ENCODE peak calls at places on chromosomes 16 and 17, in five cellular contexts. W, V, K, G and J are unnamed samples.

GRCh38 chr17:77287432-77288068 is 146.8 kb downstream of the SEC14L1 start:
- DNase-seq in V (no peak), G (peak; percentile 69), W (peak; percentile 83), K (no peak), J (no peak)

GRCh38 chr16:11347831-11348230 is 2.6 kb downstream of the RMI2 start:
- DNase-seq in G (no peak), W (no peak), V (no peak), K (no peak), J (no peak)

GRCh38 chr16:88454315-88455057 is 1.4 kb downstream of the ZFPM1 start:
- DNase-seq in G (peak; percentile 56), K (no peak), V (peak; percentile 49), W (peak; percentile 56), J (no peak)

GRCh38 chr17:46772879-46773620 is 45.4 kb downstream of the WNT3 start:
- DNase-seq in W (no peak), G (no peak), V (no peak), K (no peak), J (no peak)

GRCh38 chr16:62283-62682 is 8.7 kb downstream of the SNRNP25 start:
- DNase-seq in V (no peak), G (no peak), W (no peak), K (no peak), J (no peak)

GRCh38 chr16:75025766-75026165 is 26.9 kb downstream of the ZNRF1 start:
- DNase-seq in K (no peak), G (no peak), V (no peak), W (no peak), J (no peak)

GRCh38 chr17:41618341-41619161 is 5.8 kb downstream of the KRT17 start:
- DNase-seq in G (no peak), V (no peak), W (no peak), K (no peak), J (no peak)

GRCh38 chr17:66941249-66941648 is 23.3 kb upstream of the CACNG4 start:
- DNase-seq in G (no peak), K (no peak), W (no peak), V (peak; percentile 18), J (no peak)

GRCh38 chr17:82528484-82529265 is 9.1 kb downstream of the FOXK2 start:
- DNase-seq in V (no peak), W (peak; percentile 33), K (no peak), G (peak; percentile 52), J (no peak)

GRCh38 chr17:81083125-81083765 is 48.3 kb downstream of the BAIAP2 start:
- DNase-seq in W (peak; percentile 93), V (peak; percentile 83), K (no peak), G (no peak), J (no peak)

GRCh38 chr16:89174055-89174827 is 2.7 kb downstream of the CDH15 start:
- DNase-seq in W (no peak), V (no peak), K (no peak), G (no peak), J (no peak)

GRCh38 chr16:74726736-74727135 is 26.1 kb upstream of the MLKL start:
- DNase-seq in K (no peak), V (no peak), G (no peak), W (no peak), J (peak; percentile 70)

GRCh38 chr16:2529961-2530628 is 1.1 kb downstream of the CEMP1 start:
- DNase-seq in G (no peak), K (no peak), V (no peak), W (no peak), J (no peak)

GRCh38 chr17:27888945-27889344 is 4.2 kb downstream of the LYRM9 start:
- DNase-seq in W (peak; percentile 35), K (no peak), G (peak; percentile 85), V (peak; percentile 38), J (peak; percentile 58)

GRCh38 chr17:16107165-16107770 is 107.6 kb downstream of the TTC19 start:
- DNase-seq in V (no peak), G (no peak), K (no peak), W (no peak), J (no peak)

GRCh38 chr17:16104189-16104588 is 104.6 kb downstream of the TTC19 start:
- DNase-seq in V (no peak), W (no peak), G (no peak), K (no peak), J (no peak)

GRCh38 chr17:16108858-16109257 is 106.5 kb downstream of the NCOR1 start:
- DNase-seq in V (no peak), K (no peak), G (no peak), W (no peak), J (no peak)

GRCh38 chr17:16108386-16108785 is 106.9 kb downstream of the NCOR1 start:
- DNase-seq in K (no peak), V (no peak), W (no peak), G (no peak), J (no peak)

GRCh38 chr17:16106161-16106891 is 106.7 kb downstream of the TTC19 start:
- DNase-seq in K (no peak), V (no peak), W (no peak), G (no peak), J (no peak)
- H3K36me3 ChIP-seq in K (no peaks in the 10 kb centered on the region), V (peaks cover 67% of the 10 kb centered on the region), W (peaks cover 64% of the 10 kb centered on the region), G (peaks cover 10% of the 10 kb centered on the region), J (peaks cover 3% of the 10 kb centered on the region)

GRCh38 chr17:9205520-9206159 is 184.3 kb downstream of the NTN1 start:
- DNase-seq in K (no peak), V (no peak), G (no peak), W (no peak), J (no peak)

GRCh38 chr17:9204623-9205329 is 183.5 kb downstream of the NTN1 start:
- DNase-seq in V (no peak), W (no peak), K (no peak), G (no peak), J (no peak)

GRCh38 chr17:9208381-9208780 is 187.1 kb downstream of the NTN1 start:
- DNase-seq in W (no peak), G (no peak), K (no peak), V (no peak), J (no peak)

GRCh38 chr17:9206989-9207317 is 185.6 kb downstream of the NTN1 start:
- DNase-seq in V (no peak), G (no peak), K (no peak), W (no peak), J (no peak)

DNA sequence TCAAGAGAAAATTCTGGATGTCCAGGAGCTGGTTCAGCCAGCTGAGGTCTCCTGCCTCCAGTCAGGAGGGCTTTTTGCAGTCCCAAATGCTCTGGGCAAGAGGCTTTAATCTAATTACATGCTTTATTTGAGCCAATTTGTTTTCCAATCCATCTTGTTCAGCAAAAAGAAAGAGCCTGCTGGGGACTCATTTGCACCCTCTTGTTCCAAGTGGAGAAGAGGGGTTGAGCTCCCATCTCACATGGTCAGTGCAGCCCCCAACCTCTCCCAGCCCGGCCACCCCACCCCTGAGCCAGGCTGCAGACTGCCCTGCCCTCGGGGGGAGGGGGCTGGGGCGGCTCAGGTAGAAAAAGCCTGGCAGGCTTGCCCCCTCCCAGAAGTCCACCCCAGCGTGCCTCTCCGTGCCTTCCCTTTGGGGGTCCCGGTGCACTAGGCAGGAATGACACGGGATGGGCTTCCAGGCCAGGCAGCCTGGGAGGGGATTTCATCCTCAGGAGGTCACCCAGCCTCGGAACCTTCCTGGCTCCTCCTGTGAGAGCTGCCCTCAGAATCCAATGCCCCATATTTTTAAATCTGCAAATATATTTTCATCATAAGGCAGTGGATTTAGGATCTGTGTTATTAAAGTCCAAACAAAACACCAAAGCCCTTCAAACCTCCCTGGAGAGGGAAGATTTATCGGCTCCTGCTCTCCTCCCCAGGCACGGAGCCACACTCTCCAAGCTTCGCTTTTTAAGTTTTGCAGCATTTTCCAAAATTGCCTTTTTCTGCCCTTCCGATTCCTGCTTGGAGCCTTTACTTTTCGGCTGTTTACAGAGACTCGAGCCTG is 185.1 kb downstream of the NTN1 start:
- DNase-seq in K (no peak), W (no peak), V (no peak), G (peak; percentile 55), J (no peak)
- H3K4me1 ChIP-seq in K (peaks cover 13% of the 10 kb centered on the region), W (peaks cover 19% of the 10 kb centered on the region), V (peaks cover 10% of the 10 kb centered on the region), G (peaks cover 16% of the 10 kb centered on the region), J (no peaks in the 10 kb centered on the region)

GRCh38 chr16:23575834-23576233 is 18.3 kb downstream of the UBFD1 start:
- DNase-seq in W (no peak), K (no peak), G (no peak), V (no peak), J (no peak)

GRCh38 chr16:23572394-23572793 is 14.9 kb downstream of the UBFD1 start:
- DNase-seq in W (no peak), K (no peak), G (no peak), V (no peak), J (no peak)

GRCh38 chr16:23570992-23571632 is 13.6 kb downstream of the UBFD1 start:
- DNase-seq in W (no peak), K (no peak), G (no peak), V (no peak), J (no peak)

GRCh38 chr16:23573822-23574221 is 16.3 kb downstream of the UBFD1 start:
- DNase-seq in V (no peak), K (no peak), G (no peak), W (no peak), J (no peak)

GRCh38 chr16:23571895-23572294 is 14.4 kb downstream of the UBFD1 start:
- DNase-seq in W (no peak), V (no peak), G (no peak), K (no peak), J (no peak)
- H3K36me3 ChIP-seq in W (peaks cover 98% of the 10 kb centered on the region), V (peaks cover 90% of the 10 kb centered on the region), G (no peaks in the 10 kb centered on the region), K (peaks cover 14% of the 10 kb centered on the region), J (peaks cover 14% of the 10 kb centered on the region)

GRCh38 chr16:70418993-70419318 is 19.9 kb downstream of the ST3GAL2 start:
- DNase-seq in W (no peak), V (no peak), K (no peak), G (no peak), J (no peak)

GRCh38 chr16:70421473-70422311 is 17.2 kb downstream of the ST3GAL2 start:
- DNase-seq in K (no peak), W (no peak), G (no peak), V (no peak), J (no peak)

GRCh38 chr16:70418274-70418992 is 20.5 kb downstream of the ST3GAL2 start:
- DNase-seq in K (no peak), G (no peak), V (no peak), W (no peak), J (no peak)

GRCh38 chr16:70417661-70418060 is 21.2 kb downstream of the ST3GAL2 start:
- DNase-seq in K (no peak), V (no peak), G (no peak), W (no peak), J (no peak)

GRCh38 chr16:70419384-70420327 is 19.2 kb downstream of the ST3GAL2 start:
- DNase-seq in K (no peak), W (no peak), G (no peak), V (no peak), J (no peak)
- H3K4me1 ChIP-seq in K (peaks cover 30% of the 10 kb centered on the region), W (peaks cover 56% of the 10 kb centered on the region), G (peaks cover 20% of the 10 kb centered on the region), V (peaks cover 69% of the 10 kb centered on the region), J (peaks cover 15% of the 10 kb centered on the region)

DNA sequence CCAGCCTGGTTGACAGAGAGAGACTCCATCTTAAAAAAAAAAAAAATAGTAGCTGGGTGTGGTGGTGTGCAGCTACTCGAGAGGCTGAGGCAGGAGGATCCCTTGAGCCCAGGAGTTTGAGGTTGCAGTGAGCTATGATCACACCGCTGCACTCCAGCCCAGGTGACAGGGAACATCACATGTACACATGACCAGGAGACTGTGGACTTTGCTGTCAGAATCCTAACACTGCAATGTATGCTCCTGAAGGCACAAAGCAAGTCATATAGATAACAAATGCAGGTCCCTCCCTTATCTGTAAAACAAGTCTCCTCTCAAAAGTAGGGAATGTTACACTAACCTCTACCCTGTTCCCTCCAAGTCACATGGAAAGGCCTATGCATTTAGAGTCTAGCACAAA is 48.6 kb downstream of the ARHGAP17 start:
- DNase-seq in G (no peak), V (no peak), W (no peak), K (no peak), J (no peak)
- H3K36me3 ChIP-seq in G (peaks cover 37% of the 10 kb centered on the region), V (peaks cover 92% of the 10 kb centered on the region), W (peaks cover 99% of the 10 kb centered on the region), K (peaks cover 16% of the 10 kb centered on the region), J (no peaks in the 10 kb centered on the region)